ENCODE peak calls at places on chromosome 13, in eight cellular contexts. V, G, A, R, L, W, B and Z are unnamed samples.

GRCh38 chr13:89812856-89813255 is 1534.6 kb upstream of the MIR17HG start:
- DNase-seq in V (no peak), G (no peak), A (no peak), R (no peak), L (no peak), W (no peak), B (no peak), Z (no peak)

GRCh38 chr13:110471833-110472162 is 89.7 kb downstream of the RAB20 start:
- DNase-seq in V (no peak), G (no peak), A (peak; percentile 27), R (no peak), L (no peak), W (peak; percentile 37), B (no peak), Z (no peak)

GRCh38 chr13:59120297-59120843 is 1043.4 kb downstream of the DIAPH3 start:
- DNase-seq in V (no peak), G (no peak), A (no peak), R (no peak), L (no peak), W (no peak), B (no peak), Z (no peak)

GRCh38 chr13:95607363-95607762 is 37.1 kb downstream of the DZIP1 start:
- DNase-seq in V (no peak), G (peak; percentile 1), A (peak; percentile 57), R (no peak), L (no peak), W (no peak), B (peak; percentile 57), Z (peak; percentile 14)

GRCh38 chr13:43776680-43777079 is 10.1 kb downstream of the ENOX1 start:
- DNase-seq in V (no peak), G (no peak), A (peak; percentile 15), R (no peak), L (no peak), W (no peak), B (no peak), Z (no peak)

GRCh38 chr13:25874907-25875306 is 176.9 kb downstream of the SHISA2 start:
- DNase-seq in V (no peak), G (no peak), A (no peak), R (no peak), L (no peak), W (peak; percentile 74), B (no peak), Z (no peak)

GRCh38 chr13:43522788-43523187 is 264.0 kb downstream of the ENOX1 start:
- DNase-seq in V (no peak), G (no peak), A (peak; percentile 38), R (no peak), L (no peak), W (no peak), B (no peak), Z (no peak)

GRCh38 chr13:52159159-52159982 is at the start of gene NEK3:
- DNase-seq in V (peak; percentile 85), G (no peak), A (peak; percentile 57), R (peak; percentile 89), L (peak; percentile 68), W (peak; percentile 72), B (peak; percentile 78), Z (no peak)

GRCh38 chr13:35208587-35208986 is 266.5 kb downstream of the NBEA start:
- DNase-seq in V (no peak), G (no peak), A (peak; percentile 1), R (no peak), L (no peak), W (no peak), B (no peak), Z (no peak)